ENCODE peak calls at places on chromosome 10, in ten cellular contexts. K is Panc1, E is nephron progenitor cell, X is transverse colon, V is cardiac muscle cell, T is HepG2, N is ascending aorta, C is hepatocyte, U is HFFc6, J is coronary artery. B is an unnamed sample.
A peak's percentile ranks its signal among the peaks of the same experiment; 100 is the strongest.

GRCh38 chr10:93406367-93407145 is 75.6 kb downstream of the MYOF start:
- DNase-seq in U (no peak), X (no peak), K (no peak), C (peak; percentile 41), T (no peak), J (no peak), E (no peak), N (no peak), V (no peak), B (no peak)

GRCh38 chr10:110643670-110644597 is at the start of gene RBM20:
- DNase-seq in T (no peak), C (peak; percentile 54), E (peak; percentile 80), N (peak; percentile 80), V (peak; percentile 76), J (no peak), X (peak; percentile 9), K (no peak), U (no peak), B (no peak)

GRCh38 chr10:78165617-78166016 is 132.0 kb downstream of the RPS24 start:
- DNase-seq in C (peak; percentile 47), X (no peak), T (peak; percentile 60), J (no peak), K (no peak), V (peak; percentile 56), N (no peak), U (no peak), E (peak; percentile 18), B (no peak)

GRCh38 chr10:124268976-124269375 is 149.7 kb downstream of the OAT start:
- DNase-seq in E (no peak), X (no peak), V (no peak), J (no peak), N (no peak), T (no peak), K (no peak), C (no peak), U (no peak), B (no peak)

GRCh38 chr10:93106631-93107072 is 33.0 kb downstream of the CYP26A1 start:
- DNase-seq in N (no peak), E (no peak), J (no peak), C (no peak), K (no peak), U (no peak), X (no peak), V (no peak), T (peak; percentile 95), B (peak; percentile 19)

GRCh38 chr10:112343056-112343806 is 30.7 kb upstream of the ACSL5 start:
- DNase-seq in V (no peak), N (peak; percentile 31), T (no peak), C (no peak), U (no peak), X (peak; percentile 5), J (peak; percentile 35), K (no peak), E (no peak), B (no peak)

GRCh38 chr10:80382989-80383388 is 25.4 kb upstream of the PRXL2A start:
- DNase-seq in C (peak; percentile 61), V (peak; percentile 46), X (peak; percentile 44), K (peak; percentile 15), J (no peak), E (peak; percentile 39), N (no peak), U (peak; percentile 35), T (peak; percentile 40), B (no peak)

GRCh38 chr10:76231258-76231934 is 800.0 kb downstream of the LRMDA start:
- DNase-seq in X (no peak), V (peak; percentile 15), T (no peak), U (no peak), K (no peak), C (no peak), E (no peak), N (no peak), J (no peak), B (peak; percentile 10)

GRCh38 chr10:44238212-44238611 is 146.7 kb downstream of the CXCL12 start:
- DNase-seq in T (no peak), K (no peak), X (no peak), J (no peak), V (no peak), E (no peak), U (no peak), C (no peak), N (no peak), B (peak; percentile 70)

GRCh38 chr10:44237364-44238034 is 147.4 kb downstream of the CXCL12 start:
- DNase-seq in X (no peak), C (no peak), V (no peak), K (no peak), E (no peak), N (no peak), J (no peak), T (no peak), U (no peak), B (peak; percentile 42)

GRCh38 chr10:44233561-44234470 is 151.1 kb downstream of the CXCL12 start:
- DNase-seq in U (no peak), T (no peak), V (peak; percentile 91), K (no peak), C (peak; percentile 90), E (peak; percentile 81), N (no peak), J (no peak), X (peak; percentile 15), B (peak; percentile 79)

GRCh38 chr10:44234471-44234850 is 150.4 kb downstream of the CXCL12 start:
- DNase-seq in T (no peak), X (no peak), E (no peak), V (no peak), N (no peak), J (no peak), C (no peak), K (no peak), U (no peak), B (peak; percentile 10)

GRCh38 chr10:44235363-44235762 is 149.5 kb downstream of the CXCL12 start:
- DNase-seq in C (no peak), X (no peak), K (no peak), U (no peak), E (no peak), T (no peak), N (no peak), J (no peak), V (no peak), B (peak; percentile 90)
- TF ChIP-seq CTCF in C (no peak), X (no peak), K (no peak), U (no peak), E (no peak), T (no peak), N (no peak), J (no peak), V (no peak), B (no peak)

DNA sequence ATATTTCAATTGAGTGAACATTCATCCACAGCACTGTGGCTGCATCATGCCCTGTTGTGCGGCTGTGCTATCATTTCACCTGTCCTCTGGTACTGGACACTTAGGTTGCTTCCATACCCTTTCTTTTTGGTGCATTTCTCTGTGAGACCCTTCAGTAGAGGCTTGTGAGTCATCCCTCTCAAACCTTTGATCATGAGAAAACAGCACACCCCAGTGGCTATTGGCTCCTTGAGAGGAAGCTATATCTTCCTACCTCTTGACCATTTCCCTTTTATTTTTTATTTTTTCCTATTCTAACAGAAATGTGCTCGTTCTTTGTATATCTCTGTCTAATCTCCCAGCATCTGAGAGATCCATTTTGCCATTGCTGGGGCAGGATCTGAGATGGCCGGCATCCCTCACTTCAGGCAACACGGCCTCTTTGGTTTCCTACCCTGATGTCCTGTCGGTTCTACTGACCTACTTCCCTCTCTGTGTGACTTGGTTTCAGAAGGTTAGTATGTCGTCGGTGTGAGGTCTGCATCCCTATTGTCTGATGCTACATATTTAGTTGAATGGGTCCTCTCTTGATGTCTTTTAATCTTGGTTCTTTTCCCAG is 23.8 kb upstream of the PIK3AP1 start:
- DNase-seq in K (no peak), J (no peak), T (peak; percentile 44), U (no peak), N (no peak), C (peak; percentile 31), X (no peak), E (no peak), V (peak; percentile 32), B (no peak)
- TF ChIP-seq CTCF in K (no peak), J (no peak), T (peak; percentile 70), U (peak; percentile 61), N (no peak), C (peak; percentile 50), X (no peak), E (no peak), V (peak; percentile 9), B (peak; percentile 8)

GRCh38 chr10:809671-810350 is 120.3 kb upstream of the DIP2C start:
- DNase-seq in T (no peak), V (peak; percentile 91), X (no peak), K (no peak), C (no peak), U (no peak), J (peak; percentile 46), E (no peak), N (no peak), B (no peak)

GRCh38 chr10:812787-813186 is 118.7 kb downstream of the LARP4B start:
- DNase-seq in N (no peak), C (no peak), U (no peak), X (no peak), E (no peak), T (no peak), J (no peak), V (no peak), K (no peak), B (peak; percentile 29)

GRCh38 chr10:810351-810846 is 120.9 kb upstream of the DIP2C start:
- DNase-seq in N (no peak), J (peak; percentile 50), C (peak; percentile 66), K (no peak), U (no peak), X (no peak), V (peak; percentile 88), T (no peak), E (no peak), B (no peak)

GRCh38 chr10:811781-812180 is 119.7 kb downstream of the LARP4B start:
- DNase-seq in J (no peak), K (no peak), E (no peak), X (no peak), C (no peak), T (no peak), N (no peak), U (no peak), V (no peak), B (no peak)

GRCh38 chr10:811379-811778 is 120.1 kb downstream of the LARP4B start:
- DNase-seq in T (no peak), K (no peak), U (no peak), J (peak; percentile 11), X (no peak), N (no peak), C (no peak), E (no peak), V (no peak), B (peak; percentile 90)
- TF ChIP-seq CTCF in T (no peak), K (no peak), U (no peak), J (no peak), X (no peak), N (no peak), C (no peak), E (no peak), V (no peak), B (no peak)

DNA sequence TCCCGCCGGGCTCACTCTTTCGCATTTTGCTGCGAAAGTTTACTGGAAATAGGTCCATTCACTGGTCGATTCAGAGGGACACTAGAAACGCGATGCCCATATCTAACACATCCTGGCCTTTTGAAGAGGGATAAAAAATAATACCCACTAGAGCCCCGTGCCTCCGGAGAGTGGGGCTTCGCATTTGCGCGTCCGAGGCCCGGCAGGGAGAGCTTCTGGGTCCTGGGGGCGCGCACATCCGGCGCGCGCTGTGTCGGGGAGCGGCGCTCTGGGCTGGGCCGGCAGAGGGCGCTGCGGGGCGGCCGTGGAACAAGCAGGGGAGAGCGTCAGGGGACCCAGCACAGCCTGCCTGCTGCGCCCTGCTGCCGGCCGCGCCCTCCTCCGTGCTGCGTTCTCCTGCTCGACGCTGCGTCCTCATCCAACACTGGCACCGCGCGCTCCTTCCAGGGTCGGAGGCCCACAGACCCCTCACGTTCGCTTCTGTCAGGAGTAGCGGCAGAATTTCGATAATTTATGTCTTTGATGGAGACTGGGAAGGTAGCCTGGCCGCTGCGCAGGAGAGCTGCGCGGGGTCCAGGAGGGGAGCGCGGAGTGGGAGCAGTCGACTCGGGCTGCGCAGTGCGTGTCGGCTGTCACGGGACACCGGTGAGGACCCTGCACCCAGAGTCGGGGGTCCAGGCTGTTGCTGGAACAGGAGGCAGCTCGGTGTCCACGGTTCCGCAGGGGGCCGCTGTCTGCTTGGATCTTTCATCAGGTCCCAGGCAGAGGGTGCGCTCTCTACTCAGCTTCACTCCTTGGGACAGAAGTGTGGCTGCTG is 41.5 kb upstream of the ZNF32 start:
- DNase-seq in C (peak; percentile 91), V (peak; percentile 85), T (peak; percentile 27), E (peak; percentile 93), X (peak; percentile 86), K (no peak), N (peak; percentile 93), U (peak; percentile 60), J (peak; percentile 88), B (peak; percentile 93)
- TF ChIP-seq CTCF in C (peak; percentile 73), V (peak; percentile 82), T (peak; percentile 82), E (peak; percentile 92), X (peak; percentile 91), K (peak; percentile 100), N (peak; percentile 93), U (peak; percentile 98), J (peak; percentile 94), B (peak; percentile 88)